ENCODE peak calls at places on chromosomes 13 and 19, in eight cellular contexts. One of them, this sample, is unnamed. For H3K9me3, the result is how much of the 10 kb centered on the place peaks cover.

GRCh38 chr13:106381083-106381482 is 154.4 kb downstream of the EFNB2 start:
- DNase-seq in hepatocyte: peak
- DNase-seq in DND-41: no peak
- DNase-seq in fibroblast of lung: no peak
- DNase-seq in IMR-90: peak
- DNase-seq in K562: no peak
- DNase-seq in neuronal stem cell: no peak
- DNase-seq in neural progenitor cell: peak
- DNase-seq in this sample: no peak

GRCh38 chr19:6737873-6738725 is 719 bp upstream of the GPR108 start:
- DNase-seq in hepatocyte: peak
- DNase-seq in DND-41: peak
- DNase-seq in K562: peak
- DNase-seq in fibroblast of lung: peak
- DNase-seq in neuronal stem cell: peak
- DNase-seq in IMR-90: peak
- DNase-seq in neural progenitor cell: peak
- DNase-seq in this sample: peak

GRCh38 chr19:41870401-41870873 is 6.6 kb upstream of the CD79A start:
- DNase-seq in neuronal stem cell: no peak
- DNase-seq in fibroblast of lung: peak
- DNase-seq in IMR-90: peak
- DNase-seq in K562: no peak
- DNase-seq in neural progenitor cell: no peak
- DNase-seq in hepatocyte: peak
- DNase-seq in DND-41: peak
- DNase-seq in this sample: peak

GRCh38 chr19:5719274-5719960 is 529 bp downstream of the LONP1 start:
- DNase-seq in fibroblast of lung: no peak
- DNase-seq in hepatocyte: no peak
- DNase-seq in neuronal stem cell: no peak
- DNase-seq in K562: peak
- DNase-seq in IMR-90: peak
- DNase-seq in DND-41: no peak
- DNase-seq in neural progenitor cell: peak
- DNase-seq in this sample: no peak

GRCh38 chr13:111917086-111917485 is 149.9 kb upstream of the SOX1 start:
- DNase-seq in K562: no peak
- DNase-seq in hepatocyte: no peak
- DNase-seq in neuronal stem cell: no peak
- DNase-seq in DND-41: no peak
- DNase-seq in IMR-90: no peak
- DNase-seq in neural progenitor cell: no peak
- DNase-seq in fibroblast of lung: no peak
- DNase-seq in this sample: peak

GRCh38 chr13:105278797-105279425 is 1256.6 kb downstream of the EFNB2 start:
- DNase-seq in neuronal stem cell: peak
- DNase-seq in hepatocyte: peak
- DNase-seq in fibroblast of lung: no peak
- DNase-seq in IMR-90: no peak
- DNase-seq in K562: no peak
- DNase-seq in DND-41: no peak
- DNase-seq in neural progenitor cell: peak
- DNase-seq in this sample: no peak

GRCh38 chr19:4539697-4540581 is at the start of gene LRG1:
- DNase-seq in K562: peak
- DNase-seq in IMR-90: no peak
- DNase-seq in neuronal stem cell: no peak
- DNase-seq in hepatocyte: peak
- DNase-seq in neural progenitor cell: no peak
- DNase-seq in fibroblast of lung: no peak
- DNase-seq in DND-41: no peak
- DNase-seq in this sample: no peak

GRCh38 chr13:104014803-104015645 is 948.8 kb upstream of the SLC10A2 start:
- DNase-seq in IMR-90: peak
- DNase-seq in neuronal stem cell: no peak
- DNase-seq in K562: no peak
- DNase-seq in DND-41: no peak
- DNase-seq in neural progenitor cell: no peak
- DNase-seq in fibroblast of lung: peak
- DNase-seq in hepatocyte: no peak
- DNase-seq in this sample: no peak

GRCh38 chr13:110307697-110308376 is 753 bp downstream of the COL4A2 start:
- DNase-seq in hepatocyte: peak
- DNase-seq in fibroblast of lung: peak
- DNase-seq in neuronal stem cell: peak
- DNase-seq in neural progenitor cell: peak
- DNase-seq in DND-41: no peak
- DNase-seq in K562: no peak
- DNase-seq in IMR-90: peak
- DNase-seq in this sample: peak

GRCh38 chr13:24038405-24038804 is 122.1 kb upstream of the SPATA13 start:
- DNase-seq in DND-41: no peak
- DNase-seq in IMR-90: peak
- DNase-seq in neuronal stem cell: no peak
- DNase-seq in hepatocyte: no peak
- DNase-seq in fibroblast of lung: peak
- DNase-seq in K562: no peak
- DNase-seq in neural progenitor cell: no peak
- DNase-seq in this sample: peak

GRCh38 chr19:18915639-18916038 is 3.5 kb downstream of the COPE start:
- DNase-seq in IMR-90: peak
- DNase-seq in DND-41: peak
- DNase-seq in hepatocyte: no peak
- DNase-seq in fibroblast of lung: peak
- DNase-seq in neural progenitor cell: peak
- DNase-seq in K562: no peak
- DNase-seq in neuronal stem cell: no peak
- DNase-seq in this sample: peak

GRCh38 chr13:24995225-24995804 is 100.6 kb upstream of the PABPC3 start:
- DNase-seq in fibroblast of lung: peak
- DNase-seq in hepatocyte: peak
- DNase-seq in neuronal stem cell: peak
- DNase-seq in IMR-90: peak
- DNase-seq in neural progenitor cell: peak
- DNase-seq in DND-41: peak
- DNase-seq in K562: peak
- DNase-seq in this sample: peak

GRCh38 chr13:59542303-59542702 is 621.4 kb downstream of the DIAPH3 start:
- DNase-seq in fibroblast of lung: peak
- DNase-seq in IMR-90: no peak
- DNase-seq in DND-41: no peak
- DNase-seq in K562: no peak
- DNase-seq in neural progenitor cell: peak
- DNase-seq in hepatocyte: no peak
- DNase-seq in neuronal stem cell: no peak
- DNase-seq in this sample: no peak

GRCh38 chr19:13118424-13119193 is 545 bp downstream of the NACC1 start:
- DNase-seq in hepatocyte: peak
- DNase-seq in IMR-90: peak
- DNase-seq in neuronal stem cell: peak
- DNase-seq in neural progenitor cell: peak
- DNase-seq in DND-41: peak
- DNase-seq in K562: peak
- DNase-seq in fibroblast of lung: no peak
- DNase-seq in this sample: peak

GRCh38 chr13:113638806-113639205 is 19.2 kb downstream of the ATP4B start:
- DNase-seq in DND-41: no peak
- DNase-seq in neural progenitor cell: no peak
- DNase-seq in IMR-90: no peak
- DNase-seq in fibroblast of lung: no peak
- DNase-seq in K562: no peak
- DNase-seq in hepatocyte: no peak
- DNase-seq in neuronal stem cell: no peak
- DNase-seq in this sample: peak

GRCh38 chr19:33778089-33778791 is 18.4 kb upstream of the KCTD15 start:
- DNase-seq in DND-41: peak
- DNase-seq in IMR-90: peak
- DNase-seq in neuronal stem cell: peak
- DNase-seq in fibroblast of lung: peak
- DNase-seq in K562: peak
- DNase-seq in neural progenitor cell: peak
- DNase-seq in hepatocyte: peak
- DNase-seq in this sample: peak

GRCh38 chr19:7515471-7516226 is at the start of gene ZNF358:
- DNase-seq in K562: peak
- DNase-seq in neural progenitor cell: peak
- DNase-seq in IMR-90: peak
- DNase-seq in DND-41: peak
- DNase-seq in hepatocyte: peak
- DNase-seq in neuronal stem cell: peak
- DNase-seq in fibroblast of lung: peak
- DNase-seq in this sample: peak

GRCh38 chr19:39698535-39698934 is 5.7 kb upstream of the LGALS14 start:
- DNase-seq in neural progenitor cell: no peak
- DNase-seq in neuronal stem cell: no peak
- DNase-seq in fibroblast of lung: no peak
- DNase-seq in hepatocyte: no peak
- DNase-seq in DND-41: no peak
- DNase-seq in K562: no peak
- DNase-seq in IMR-90: no peak
- DNase-seq in this sample: no peak
- H2AFZ ChIP-seq in neural progenitor cell: no peak
- H2AFZ ChIP-seq in neuronal stem cell: no peak
- H2AFZ ChIP-seq in fibroblast of lung: no peak
- H2AFZ ChIP-seq in hepatocyte: no peak
- H2AFZ ChIP-seq in DND-41: no peak
- H2AFZ ChIP-seq in K562: no peak
- H2AFZ ChIP-seq in IMR-90: no peak
- H2AFZ ChIP-seq in this sample: no peak

DNA sequence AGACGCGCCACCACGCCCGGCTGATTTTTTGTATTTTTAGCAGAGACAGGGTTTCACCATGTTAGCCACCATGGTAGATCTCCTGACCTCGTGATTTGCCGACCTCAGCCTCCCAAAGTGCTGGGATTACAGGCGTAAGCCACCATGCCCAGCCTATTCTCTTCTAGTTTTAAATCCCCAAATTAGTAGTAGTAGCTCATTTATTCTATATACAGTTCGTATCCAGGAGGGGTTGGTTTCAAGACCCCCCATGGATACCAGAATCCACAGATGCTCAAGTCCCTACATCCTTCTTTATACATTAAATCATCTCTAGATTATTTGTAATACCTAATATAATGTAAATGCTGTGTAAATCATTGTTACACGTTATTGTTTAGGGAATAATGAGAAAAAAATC is 2.0 kb downstream of the ZNF568 start:
- DNase-seq in DND-41: no peak
- DNase-seq in IMR-90: no peak
- DNase-seq in neural progenitor cell: no peak
- DNase-seq in K562: no peak
- DNase-seq in hepatocyte: no peak
- DNase-seq in neuronal stem cell: no peak
- DNase-seq in fibroblast of lung: no peak
- DNase-seq in this sample: no peak
- H3K9me3 ChIP-seq in DND-41: under half
- H3K9me3 ChIP-seq in IMR-90: under half
- H3K9me3 ChIP-seq in neural progenitor cell: under half
- H3K9me3 ChIP-seq in K562: under half
- H3K9me3 ChIP-seq in hepatocyte: under half
- H3K9me3 ChIP-seq in neuronal stem cell: half or more
- H3K9me3 ChIP-seq in fibroblast of lung: under half
- H3K9me3 ChIP-seq in this sample: under half

GRCh38 chr13:50509771-50510441 is 333.6 kb downstream of the DLEU7 start:
- DNase-seq in IMR-90: peak
- DNase-seq in neural progenitor cell: no peak
- DNase-seq in fibroblast of lung: no peak
- DNase-seq in K562: no peak
- DNase-seq in DND-41: peak
- DNase-seq in neuronal stem cell: no peak
- DNase-seq in hepatocyte: no peak
- DNase-seq in this sample: no peak

GRCh38 chr13:50512602-50513527 is 330.6 kb downstream of the DLEU7 start:
- DNase-seq in neural progenitor cell: peak
- DNase-seq in DND-41: peak
- DNase-seq in hepatocyte: peak
- DNase-seq in fibroblast of lung: peak
- DNase-seq in K562: no peak
- DNase-seq in neuronal stem cell: no peak
- DNase-seq in IMR-90: peak
- DNase-seq in this sample: peak

GRCh38 chr13:50514249-50514648 is 329.2 kb downstream of the DLEU7 start:
- DNase-seq in neuronal stem cell: no peak
- DNase-seq in IMR-90: no peak
- DNase-seq in neural progenitor cell: no peak
- DNase-seq in fibroblast of lung: no peak
- DNase-seq in hepatocyte: no peak
- DNase-seq in K562: no peak
- DNase-seq in DND-41: no peak
- DNase-seq in this sample: no peak

GRCh38 chr13:50511877-50512332 is 331.6 kb downstream of the DLEU7 start:
- DNase-seq in neural progenitor cell: no peak
- DNase-seq in DND-41: peak
- DNase-seq in neuronal stem cell: no peak
- DNase-seq in IMR-90: no peak
- DNase-seq in hepatocyte: no peak
- DNase-seq in K562: no peak
- DNase-seq in fibroblast of lung: no peak
- DNase-seq in this sample: no peak

DNA sequence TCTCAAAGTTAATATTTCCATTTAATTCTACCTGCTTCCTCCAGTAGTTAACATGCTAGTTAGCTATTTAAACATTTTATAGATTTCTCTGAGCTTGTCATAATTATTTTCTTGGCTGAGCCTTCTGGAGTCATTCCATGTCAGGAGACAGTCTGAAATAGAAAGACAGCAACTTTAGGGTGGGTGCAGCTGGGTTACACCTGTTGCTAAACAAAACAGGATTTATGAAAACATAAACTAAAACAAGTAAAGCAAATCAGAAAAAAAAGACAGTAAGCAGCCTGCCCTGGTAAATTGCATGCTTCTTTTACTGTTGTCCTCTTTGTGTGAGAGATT is 330.0 kb downstream of the DLEU7 start:
- DNase-seq in neural progenitor cell: no peak
- DNase-seq in hepatocyte: no peak
- DNase-seq in IMR-90: no peak
- DNase-seq in DND-41: peak
- DNase-seq in fibroblast of lung: no peak
- DNase-seq in K562: no peak
- DNase-seq in neuronal stem cell: no peak
- DNase-seq in this sample: no peak
- H2AFZ ChIP-seq in neural progenitor cell: no peak
- H2AFZ ChIP-seq in hepatocyte: no peak
- H2AFZ ChIP-seq in IMR-90: no peak
- H2AFZ ChIP-seq in DND-41: peak
- H2AFZ ChIP-seq in fibroblast of lung: no peak
- H2AFZ ChIP-seq in K562: no peak
- H2AFZ ChIP-seq in neuronal stem cell: peak
- H2AFZ ChIP-seq in this sample: peak

GRCh38 chr19:57004418-57004817 is 115.4 kb upstream of the USP29 start:
- DNase-seq in K562: no peak
- DNase-seq in neuronal stem cell: no peak
- DNase-seq in neural progenitor cell: no peak
- DNase-seq in hepatocyte: no peak
- DNase-seq in DND-41: no peak
- DNase-seq in fibroblast of lung: no peak
- DNase-seq in IMR-90: no peak
- DNase-seq in this sample: no peak

GRCh38 chr19:57002765-57003164 is 117.0 kb upstream of the USP29 start:
- DNase-seq in hepatocyte: no peak
- DNase-seq in DND-41: no peak
- DNase-seq in neuronal stem cell: no peak
- DNase-seq in neural progenitor cell: no peak
- DNase-seq in K562: no peak
- DNase-seq in fibroblast of lung: no peak
- DNase-seq in IMR-90: no peak
- DNase-seq in this sample: no peak

GRCh38 chr19:57002195-57002601 is 117.6 kb upstream of the USP29 start:
- DNase-seq in fibroblast of lung: no peak
- DNase-seq in K562: no peak
- DNase-seq in DND-41: no peak
- DNase-seq in IMR-90: no peak
- DNase-seq in neuronal stem cell: no peak
- DNase-seq in hepatocyte: no peak
- DNase-seq in neural progenitor cell: no peak
- DNase-seq in this sample: no peak
- H3K9me3 ChIP-seq in fibroblast of lung: under half
- H3K9me3 ChIP-seq in K562: under half
- H3K9me3 ChIP-seq in DND-41: under half
- H3K9me3 ChIP-seq in IMR-90: under half
- H3K9me3 ChIP-seq in neuronal stem cell: under half
- H3K9me3 ChIP-seq in hepatocyte: under half
- H3K9me3 ChIP-seq in neural progenitor cell: under half
- H3K9me3 ChIP-seq in this sample: under half